ENCODE peak calls at places on chromosomes 6 and 20, in seven cellular contexts. H is epithelial cell of proximal tubule; B is activated CD4-positive, CD25-positive, alpha-beta regulatory T cell; D is NCI-H1417; G is cardiac fibroblast; U is T-helper 1 cell; Z is hepatic stellate cell. P is an unnamed sample.

GRCh38 chr20:9409352-9409751 is 105.0 kb upstream of the LAMP5 start:
- DNase-seq in U (no peak), G (peak), B (no peak), Z (no peak), H (no peak), D (no peak), P (no peak)

GRCh38 chr20:9989066-9989724 is 45.6 kb upstream of the ANKEF1 start:
- DNase-seq in U (no peak), H (no peak), D (no peak), G (peak), B (no peak), Z (peak), P (no peak)

GRCh38 chr6:127201321-127201720 is 65.3 kb upstream of the RNF146 start:
- DNase-seq in B (no peak), G (peak), H (no peak), Z (peak), U (no peak), D (no peak), P (no peak)

GRCh38 chr6:138107752-138108592 is 753 bp upstream of the PERP start:
- DNase-seq in Z (no peak), U (peak), G (no peak), H (no peak), D (peak), B (no peak), P (peak)

GRCh38 chr6:5497896-5498578 is 236.7 kb downstream of the FARS2 start:
- DNase-seq in Z (peak), U (no peak), G (peak), B (no peak), D (no peak), H (no peak), P (no peak)

GRCh38 chr6:125747589-125748533 is 1.6 kb upstream of the HEY2 start:
- DNase-seq in Z (no peak), G (no peak), U (peak), D (no peak), B (no peak), H (no peak), P (no peak)

GRCh38 chr6:17013701-17014100 is 88.1 kb upstream of the STMND1 start:
- DNase-seq in H (no peak), G (peak), U (no peak), D (no peak), Z (peak), B (no peak), P (no peak)

GRCh38 chr6:87393026-87393622 is 14.6 kb upstream of the CFAP206 start:
- DNase-seq in U (peak), B (no peak), G (peak), Z (peak), H (peak), D (peak), P (peak)

GRCh38 chr20:4916991-4917881 is 84.1 kb downstream of the SLC23A2 start:
- DNase-seq in D (no peak), B (no peak), G (peak), U (no peak), H (no peak), Z (no peak), P (peak)

GRCh38 chr20:10511166-10511506 is 76.0 kb downstream of the SLX4IP start:
- DNase-seq in H (no peak), D (no peak), Z (peak), G (no peak), B (no peak), U (no peak), P (no peak)

GRCh38 chr6:21997414-21998037 is 299.3 kb downstream of the PRL start:
- DNase-seq in H (no peak), U (no peak), Z (no peak), B (no peak), D (no peak), G (no peak), P (no peak)

GRCh38 chr6:30101423-30101938 is 11.4 kb downstream of the TRIM31 start:
- DNase-seq in G (no peak), B (peak), D (no peak), H (no peak), Z (no peak), U (no peak), P (no peak)

GRCh38 chr6:169861431-169862045 is 110.1 kb downstream of the ERMARD start:
- DNase-seq in D (no peak), H (no peak), B (no peak), Z (no peak), U (no peak), G (no peak), P (no peak)

GRCh38 chr6:154615483-154616025 is 105.1 kb upstream of the CNKSR3 start:
- DNase-seq in H (peak), Z (peak), G (peak), B (no peak), D (peak), U (no peak), P (no peak)

GRCh38 chr6:21396313-21396712 is 197.2 kb upstream of the SOX4 start:
- DNase-seq in U (no peak), Z (peak), D (no peak), G (peak), B (no peak), H (peak), P (no peak)

GRCh38 chr6:2999005-2999620 is 581 bp upstream of the NQO2 start:
- DNase-seq in Z (peak), G (peak), U (peak), H (peak), D (no peak), B (no peak), P (no peak)

GRCh38 chr20:1933465-1933870 is 38.3 kb downstream of the SIRPA start:
- DNase-seq in U (no peak), D (no peak), H (no peak), B (no peak), G (peak), Z (peak), P (peak)

GRCh38 chr20:63224272-63225081 is 8.5 kb upstream of the YTHDF1 start:
- DNase-seq in Z (peak), B (no peak), U (no peak), G (peak), D (peak), H (no peak), P (peak)

GRCh38 chr6:14079433-14079832 is 38.1 kb upstream of the CD83 start:
- DNase-seq in Z (no peak), D (no peak), G (peak), U (no peak), B (no peak), H (no peak), P (no peak)

GRCh38 chr6:15962449-15962764 is 166.5 kb upstream of the MYLIP start:
- DNase-seq in G (peak), U (no peak), D (no peak), B (no peak), Z (no peak), H (peak), P (no peak)

GRCh38 chr6:116220172-116220571 is 33.7 kb downstream of the TSPYL4 start:
- DNase-seq in H (no peak), G (peak), D (no peak), U (no peak), B (no peak), Z (no peak), P (no peak)

GRCh38 chr6:16284472-16284871 is 46.1 kb downstream of the GMPR start:
- DNase-seq in G (no peak), Z (no peak), U (no peak), H (no peak), D (no peak), B (no peak), P (no peak)

GRCh38 chr6:26323525-26324294 is 41.3 kb upstream of the BTN3A2 start:
- DNase-seq in H (no peak), B (no peak), Z (no peak), G (no peak), U (no peak), D (no peak), P (no peak)

P was measured in cerebellar cortex.